ENCODE peak calls at places on chromosome 20, in ten cellular contexts. One of them, this sample, is unnamed. For H3K4me1, the result is how much of the 10 kb centered on the place peaks cover.

GRCh38 chr20:23286346-23286745 is 64.2 kb upstream of the NXT1 start:
- DNase-seq in transverse colon: no peak
- DNase-seq in mucosa of descending colon: no peak
- DNase-seq in left ventricle myocardium inferior: no peak
- DNase-seq in SJSA1: no peak
- DNase-seq in psoas muscle: no peak
- DNase-seq in colonic mucosa: no peak
- DNase-seq in endodermal cell: peak
- DNase-seq in H1: no peak
- DNase-seq in OCI-LY7: no peak
- DNase-seq in this sample: no peak

GRCh38 chr20:30811896-30812671 is 445.4 kb upstream of the DEFB115 start:
- DNase-seq in transverse colon: no peak
- DNase-seq in mucosa of descending colon: peak
- DNase-seq in left ventricle myocardium inferior: peak
- DNase-seq in SJSA1: no peak
- DNase-seq in psoas muscle: no peak
- DNase-seq in colonic mucosa: peak
- DNase-seq in endodermal cell: peak
- DNase-seq in H1: no peak
- DNase-seq in OCI-LY7: peak
- DNase-seq in this sample: no peak

GRCh38 chr20:11451793-11452291 is 465.9 kb upstream of the BTBD3 start:
- DNase-seq in transverse colon: no peak
- DNase-seq in mucosa of descending colon: no peak
- DNase-seq in left ventricle myocardium inferior: no peak
- DNase-seq in SJSA1: peak
- DNase-seq in psoas muscle: no peak
- DNase-seq in colonic mucosa: no peak
- DNase-seq in endodermal cell: peak
- DNase-seq in H1: no peak
- DNase-seq in OCI-LY7: no peak
- DNase-seq in this sample: no peak

GRCh38 chr20:38932457-38933120 is 6.4 kb downstream of the FAM83D start:
- DNase-seq in transverse colon: no peak
- DNase-seq in mucosa of descending colon: no peak
- DNase-seq in left ventricle myocardium inferior: no peak
- DNase-seq in SJSA1: no peak
- DNase-seq in psoas muscle: no peak
- DNase-seq in colonic mucosa: no peak
- DNase-seq in endodermal cell: no peak
- DNase-seq in H1: no peak
- DNase-seq in OCI-LY7: no peak
- DNase-seq in this sample: no peak

GRCh38 chr20:20441259-20441658 is 73.4 kb downstream of the INSM1 start:
- DNase-seq in transverse colon: no peak
- DNase-seq in mucosa of descending colon: no peak
- DNase-seq in left ventricle myocardium inferior: no peak
- DNase-seq in SJSA1: no peak
- DNase-seq in psoas muscle: no peak
- DNase-seq in colonic mucosa: peak
- DNase-seq in endodermal cell: peak
- DNase-seq in H1: no peak
- DNase-seq in OCI-LY7: no peak
- DNase-seq in this sample: no peak

GRCh38 chr20:62523473-62524203 is 47.8 kb upstream of the GATA5 start:
- DNase-seq in transverse colon: no peak
- DNase-seq in mucosa of descending colon: no peak
- DNase-seq in left ventricle myocardium inferior: no peak
- DNase-seq in SJSA1: no peak
- DNase-seq in psoas muscle: no peak
- DNase-seq in colonic mucosa: no peak
- DNase-seq in endodermal cell: peak
- DNase-seq in H1: no peak
- DNase-seq in OCI-LY7: no peak
- DNase-seq in this sample: no peak

GRCh38 chr20:40547492-40548129 is 141.4 kb downstream of the MAFB start:
- DNase-seq in transverse colon: no peak
- DNase-seq in mucosa of descending colon: no peak
- DNase-seq in left ventricle myocardium inferior: no peak
- DNase-seq in SJSA1: no peak
- DNase-seq in psoas muscle: no peak
- DNase-seq in colonic mucosa: no peak
- DNase-seq in endodermal cell: no peak
- DNase-seq in H1: no peak
- DNase-seq in OCI-LY7: no peak
- DNase-seq in this sample: no peak

GRCh38 chr20:49385471-49385870 is 97.0 kb downstream of the KCNB1 start:
- DNase-seq in transverse colon: no peak
- DNase-seq in mucosa of descending colon: no peak
- DNase-seq in left ventricle myocardium inferior: no peak
- DNase-seq in SJSA1: peak
- DNase-seq in psoas muscle: no peak
- DNase-seq in colonic mucosa: no peak
- DNase-seq in endodermal cell: peak
- DNase-seq in H1: no peak
- DNase-seq in OCI-LY7: peak
- DNase-seq in this sample: no peak

GRCh38 chr20:41142914-41143313 is 5.6 kb downstream of the PLCG1 start:
- DNase-seq in transverse colon: peak
- DNase-seq in mucosa of descending colon: no peak
- DNase-seq in left ventricle myocardium inferior: no peak
- DNase-seq in SJSA1: no peak
- DNase-seq in psoas muscle: no peak
- DNase-seq in colonic mucosa: no peak
- DNase-seq in endodermal cell: no peak
- DNase-seq in H1: no peak
- DNase-seq in OCI-LY7: peak
- DNase-seq in this sample: no peak

GRCh38 chr20:42864116-42864515 is 325.6 kb downstream of the PTPRT start:
- DNase-seq in transverse colon: no peak
- DNase-seq in mucosa of descending colon: no peak
- DNase-seq in left ventricle myocardium inferior: no peak
- DNase-seq in SJSA1: no peak
- DNase-seq in psoas muscle: no peak
- DNase-seq in colonic mucosa: no peak
- DNase-seq in endodermal cell: no peak
- DNase-seq in H1: no peak
- DNase-seq in OCI-LY7: no peak
- DNase-seq in this sample: no peak

DNA sequence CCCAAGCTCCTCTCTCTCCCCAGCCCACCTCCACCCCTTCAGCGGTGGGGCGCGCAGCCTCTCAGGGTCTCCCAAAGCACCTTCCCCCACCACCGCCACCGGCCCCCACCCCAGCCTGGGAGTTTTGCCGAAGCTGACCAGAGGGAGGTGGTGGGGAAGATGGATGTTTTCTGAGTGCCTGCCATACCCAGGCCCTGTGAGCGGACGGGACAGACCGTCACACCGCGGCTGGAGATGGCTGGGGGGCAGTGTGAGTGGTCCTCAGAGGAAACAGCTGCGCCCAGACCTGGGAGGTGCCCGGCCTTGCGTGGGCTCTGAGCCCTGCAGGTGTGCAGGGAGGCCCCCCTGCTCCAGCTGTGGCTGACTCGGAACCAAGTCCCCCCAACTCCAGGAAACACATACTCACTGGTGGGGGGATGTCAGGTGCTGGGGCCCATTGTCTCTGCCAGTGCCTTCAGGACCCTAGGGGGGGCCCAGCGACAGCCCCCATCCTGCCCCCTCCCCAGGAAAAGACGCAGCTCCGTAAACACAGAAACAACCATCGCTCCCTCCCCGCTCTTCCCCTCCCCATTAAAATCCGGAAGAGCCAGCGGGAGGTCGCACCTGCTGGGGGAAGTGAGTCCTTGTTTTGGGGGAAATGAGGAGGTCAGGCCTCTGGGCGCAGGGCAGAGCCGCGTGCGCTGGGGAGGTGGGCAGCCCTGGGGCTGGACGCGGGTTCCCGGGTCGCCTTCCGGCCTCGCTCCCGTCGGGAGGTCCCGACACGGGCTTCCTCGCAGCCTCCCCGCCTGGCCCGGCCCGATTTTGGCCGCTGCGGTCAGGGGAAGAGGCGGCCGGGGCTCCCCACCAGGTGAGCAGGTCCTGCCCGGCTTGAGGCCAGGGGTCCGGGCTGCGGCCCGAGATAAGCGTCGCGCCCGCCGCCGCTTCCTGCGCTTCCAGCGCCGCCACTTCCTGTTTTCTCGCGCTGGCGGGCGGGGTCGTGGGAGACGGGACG is 6.1 kb downstream of the C20orf204 start:
- DNase-seq in transverse colon: no peak
- DNase-seq in mucosa of descending colon: no peak
- DNase-seq in left ventricle myocardium inferior: no peak
- DNase-seq in SJSA1: no peak
- DNase-seq in psoas muscle: no peak
- DNase-seq in colonic mucosa: no peak
- DNase-seq in endodermal cell: no peak
- DNase-seq in H1: no peak
- DNase-seq in OCI-LY7: peak
- DNase-seq in this sample: peak
- H3K4me3 ChIP-seq in transverse colon: peak
- H3K4me3 ChIP-seq in mucosa of descending colon: no peak
- H3K4me3 ChIP-seq in left ventricle myocardium inferior: peak
- H3K4me3 ChIP-seq in SJSA1: peak
- H3K4me3 ChIP-seq in psoas muscle: peak
- H3K4me3 ChIP-seq in colonic mucosa: peak
- H3K4me3 ChIP-seq in endodermal cell: peak
- H3K4me3 ChIP-seq in H1: peak
- H3K4me3 ChIP-seq in OCI-LY7: peak
- H3K4me3 ChIP-seq in this sample: peak

DNA sequence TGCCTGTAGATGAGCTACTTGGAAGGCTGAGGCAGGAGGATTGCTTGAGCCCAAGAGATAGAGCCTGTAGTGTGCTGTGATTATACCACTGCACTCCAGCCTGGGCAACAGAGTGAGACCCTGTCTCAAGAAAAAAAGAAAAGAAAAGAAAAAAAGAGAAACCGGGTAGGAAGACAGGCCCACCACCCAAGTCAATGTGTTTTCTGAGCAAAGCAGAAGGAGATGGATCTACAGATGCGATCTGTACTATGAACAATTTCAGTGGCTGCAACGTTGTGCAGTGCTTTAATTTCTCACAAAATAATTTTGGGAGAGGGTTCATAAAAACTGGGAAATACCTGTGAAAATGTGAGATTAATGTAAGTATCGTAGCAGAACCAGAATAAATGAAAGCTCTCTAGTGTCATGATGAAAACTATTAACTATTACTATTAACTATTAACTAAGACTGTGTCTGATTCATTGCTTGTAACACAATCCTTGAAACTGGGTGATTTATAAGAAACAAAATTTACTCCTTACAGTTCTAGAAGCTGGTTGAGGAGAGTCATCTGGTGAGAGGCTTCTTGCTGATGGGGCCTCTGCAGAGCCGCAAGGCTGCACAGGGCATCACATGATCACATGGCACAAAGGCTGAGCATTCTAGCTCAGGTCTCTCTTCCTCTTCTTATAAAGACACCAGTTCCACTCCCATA is 233.1 kb upstream of the ZNF217 start:
- DNase-seq in transverse colon: no peak
- DNase-seq in mucosa of descending colon: no peak
- DNase-seq in left ventricle myocardium inferior: no peak
- DNase-seq in SJSA1: no peak
- DNase-seq in psoas muscle: no peak
- DNase-seq in colonic mucosa: no peak
- DNase-seq in endodermal cell: no peak
- DNase-seq in H1: no peak
- DNase-seq in OCI-LY7: peak
- DNase-seq in this sample: no peak
- H3K4me1 ChIP-seq in transverse colon: under half
- H3K4me1 ChIP-seq in mucosa of descending colon: under half
- H3K4me1 ChIP-seq in left ventricle myocardium inferior: under half
- H3K4me1 ChIP-seq in SJSA1: under half
- H3K4me1 ChIP-seq in psoas muscle: under half
- H3K4me1 ChIP-seq in colonic mucosa: under half
- H3K4me1 ChIP-seq in endodermal cell: under half
- H3K4me1 ChIP-seq in H1: under half
- H3K4me1 ChIP-seq in OCI-LY7: half or more
- H3K4me1 ChIP-seq in this sample: under half

DNA sequence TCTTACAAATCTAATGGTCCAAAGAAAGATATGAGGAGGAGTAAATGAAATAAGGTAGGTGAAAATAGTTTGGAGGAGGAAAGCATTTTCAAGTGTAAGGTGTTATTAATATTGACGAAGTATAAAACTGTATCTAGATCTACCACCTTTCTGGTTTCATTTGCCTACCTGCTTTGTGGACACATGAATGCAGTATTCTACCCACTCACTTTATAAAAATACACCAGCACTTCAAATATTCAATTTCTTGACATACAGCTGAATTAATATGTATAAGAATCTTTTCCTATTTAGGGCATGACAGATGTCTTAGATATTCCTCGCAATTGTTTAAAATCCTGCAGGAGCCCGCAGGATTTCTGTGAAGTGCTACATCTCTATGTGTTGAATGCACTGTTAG is 108.0 kb downstream of the BCAS1 start:
- DNase-seq in transverse colon: no peak
- DNase-seq in mucosa of descending colon: no peak
- DNase-seq in left ventricle myocardium inferior: no peak
- DNase-seq in SJSA1: no peak
- DNase-seq in psoas muscle: no peak
- DNase-seq in colonic mucosa: no peak
- DNase-seq in endodermal cell: no peak
- DNase-seq in H1: no peak
- DNase-seq in OCI-LY7: no peak
- DNase-seq in this sample: no peak
- H3K4me3 ChIP-seq in transverse colon: no peak
- H3K4me3 ChIP-seq in mucosa of descending colon: no peak
- H3K4me3 ChIP-seq in left ventricle myocardium inferior: no peak
- H3K4me3 ChIP-seq in SJSA1: no peak
- H3K4me3 ChIP-seq in psoas muscle: no peak
- H3K4me3 ChIP-seq in colonic mucosa: no peak
- H3K4me3 ChIP-seq in endodermal cell: no peak
- H3K4me3 ChIP-seq in H1: no peak
- H3K4me3 ChIP-seq in OCI-LY7: no peak
- H3K4me3 ChIP-seq in this sample: no peak

DNA sequence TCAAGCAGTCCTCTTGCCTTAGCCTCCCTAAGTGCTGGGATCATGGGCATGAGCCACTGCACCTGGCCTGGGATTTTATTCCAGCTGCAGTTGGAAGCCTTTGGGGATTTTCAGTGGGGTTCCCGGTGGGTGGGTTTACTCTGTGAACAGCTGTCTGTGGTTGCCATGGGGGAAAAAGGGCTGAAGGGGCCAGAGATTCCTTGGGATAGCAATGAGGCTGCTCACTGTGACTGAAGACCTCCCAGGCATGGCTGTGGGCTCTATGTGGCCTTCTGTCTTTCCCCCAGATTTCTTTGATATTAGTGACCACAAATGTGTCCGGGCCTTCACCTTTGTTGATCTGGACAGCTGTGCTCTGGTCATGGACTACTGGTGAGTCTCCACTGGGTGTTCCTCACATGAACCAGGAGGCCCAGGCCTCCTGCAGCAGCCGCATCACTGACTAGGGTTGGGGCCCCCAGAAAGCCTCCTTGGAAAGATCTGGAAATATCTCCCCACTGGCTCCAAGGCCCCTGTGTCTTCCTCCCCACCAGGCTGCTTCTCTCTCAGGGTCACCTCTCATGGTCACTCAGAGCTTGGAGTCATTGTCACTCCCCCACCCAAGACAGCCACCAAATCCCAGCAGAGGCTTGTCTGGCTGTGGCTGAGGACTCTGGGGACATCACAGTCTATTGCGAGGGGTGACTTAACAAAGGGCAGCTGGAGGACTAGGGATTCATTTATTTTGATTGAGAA is 33.4 kb downstream of the EFCAB8 start:
- DNase-seq in transverse colon: no peak
- DNase-seq in mucosa of descending colon: no peak
- DNase-seq in left ventricle myocardium inferior: no peak
- DNase-seq in SJSA1: no peak
- DNase-seq in psoas muscle: no peak
- DNase-seq in colonic mucosa: no peak
- DNase-seq in endodermal cell: no peak
- DNase-seq in H1: no peak
- DNase-seq in OCI-LY7: no peak
- DNase-seq in this sample: no peak
- H3K4me1 ChIP-seq in transverse colon: under half
- H3K4me1 ChIP-seq in mucosa of descending colon: under half
- H3K4me1 ChIP-seq in left ventricle myocardium inferior: under half
- H3K4me1 ChIP-seq in SJSA1: under half
- H3K4me1 ChIP-seq in psoas muscle: under half
- H3K4me1 ChIP-seq in colonic mucosa: under half
- H3K4me1 ChIP-seq in endodermal cell: under half
- H3K4me1 ChIP-seq in H1: under half
- H3K4me1 ChIP-seq in OCI-LY7: under half
- H3K4me1 ChIP-seq in this sample: under half